ENCODE peak calls at places on chromosome 12, in eight cellular contexts. One of them, this sample, is unnamed.

GRCh38 chr12:113591480-113591971 is 119.9 kb upstream of the LHX5 start:
- DNase-seq in cardiac fibroblast: no peak
- DNase-seq in foreskin fibroblast: no peak
- DNase-seq in neural progenitor cell: peak; percentile 34
- DNase-seq in fibroblast of lung: no peak
- DNase-seq in choroid plexus epithelial cell: no peak
- DNase-seq in heart right ventricle: no peak
- DNase-seq in PC-3: peak; percentile 64
- DNase-seq in this sample: no peak

GRCh38 chr12:60185060-60185459 is 589.2 kb downstream of the SLC16A7 start:
- DNase-seq in cardiac fibroblast: no peak
- DNase-seq in foreskin fibroblast: no peak
- DNase-seq in neural progenitor cell: no peak
- DNase-seq in fibroblast of lung: no peak
- DNase-seq in choroid plexus epithelial cell: no peak
- DNase-seq in heart right ventricle: no peak
- DNase-seq in PC-3: no peak
- DNase-seq in this sample: no peak

GRCh38 chr12:47876404-47876960 is 28.3 kb downstream of the VDR start:
- DNase-seq in cardiac fibroblast: no peak
- DNase-seq in foreskin fibroblast: peak; percentile 36
- DNase-seq in neural progenitor cell: no peak
- DNase-seq in fibroblast of lung: no peak
- DNase-seq in choroid plexus epithelial cell: no peak
- DNase-seq in heart right ventricle: no peak
- DNase-seq in PC-3: no peak
- DNase-seq in this sample: no peak

GRCh38 chr12:5889381-5890047 is 55.5 kb downstream of the ANO2 start:
- DNase-seq in cardiac fibroblast: no peak
- DNase-seq in foreskin fibroblast: no peak
- DNase-seq in neural progenitor cell: no peak
- DNase-seq in fibroblast of lung: no peak
- DNase-seq in choroid plexus epithelial cell: peak; percentile 1
- DNase-seq in heart right ventricle: no peak
- DNase-seq in PC-3: peak; percentile 33
- DNase-seq in this sample: no peak

GRCh38 chr12:29320295-29321090 is 60.5 kb downstream of the ERGIC2 start:
- DNase-seq in cardiac fibroblast: peak; percentile 66
- DNase-seq in foreskin fibroblast: peak; percentile 79
- DNase-seq in neural progenitor cell: no peak
- DNase-seq in fibroblast of lung: peak; percentile 70
- DNase-seq in choroid plexus epithelial cell: peak; percentile 78
- DNase-seq in heart right ventricle: no peak
- DNase-seq in PC-3: peak; percentile 98
- DNase-seq in this sample: peak; percentile 89

GRCh38 chr12:570237-570925 is 92.9 kb downstream of the NINJ2 start:
- DNase-seq in cardiac fibroblast: peak; percentile 88
- DNase-seq in foreskin fibroblast: peak; percentile 96
- DNase-seq in neural progenitor cell: peak; percentile 70
- DNase-seq in fibroblast of lung: peak; percentile 87
- DNase-seq in choroid plexus epithelial cell: peak; percentile 85
- DNase-seq in heart right ventricle: peak; percentile 82
- DNase-seq in PC-3: peak; percentile 81
- DNase-seq in this sample: peak; percentile 85

GRCh38 chr12:11653215-11653753 is 3.8 kb downstream of the ETV6 start:
- DNase-seq in cardiac fibroblast: peak; percentile 41
- DNase-seq in foreskin fibroblast: peak; percentile 21
- DNase-seq in neural progenitor cell: no peak
- DNase-seq in fibroblast of lung: peak; percentile 23
- DNase-seq in choroid plexus epithelial cell: peak; percentile 17
- DNase-seq in heart right ventricle: no peak
- DNase-seq in PC-3: no peak
- DNase-seq in this sample: no peak

GRCh38 chr12:43273467-43273866 is 278.5 kb downstream of the ADAMTS20 start:
- DNase-seq in cardiac fibroblast: no peak
- DNase-seq in foreskin fibroblast: peak; percentile 28
- DNase-seq in neural progenitor cell: no peak
- DNase-seq in fibroblast of lung: no peak
- DNase-seq in choroid plexus epithelial cell: no peak
- DNase-seq in heart right ventricle: no peak
- DNase-seq in PC-3: peak; percentile 36
- DNase-seq in this sample: peak; percentile 26

GRCh38 chr12:114275937-114276785 is 129.8 kb downstream of the TBX5 start:
- DNase-seq in cardiac fibroblast: no peak
- DNase-seq in foreskin fibroblast: peak; percentile 12
- DNase-seq in neural progenitor cell: no peak
- DNase-seq in fibroblast of lung: no peak
- DNase-seq in choroid plexus epithelial cell: no peak
- DNase-seq in heart right ventricle: no peak
- DNase-seq in PC-3: no peak
- DNase-seq in this sample: peak; percentile 6

GRCh38 chr12:97753332-97753731 is 290.7 kb downstream of the RMST start:
- DNase-seq in cardiac fibroblast: no peak
- DNase-seq in foreskin fibroblast: no peak
- DNase-seq in neural progenitor cell: no peak
- DNase-seq in fibroblast of lung: no peak
- DNase-seq in choroid plexus epithelial cell: no peak
- DNase-seq in heart right ventricle: no peak
- DNase-seq in PC-3: no peak
- DNase-seq in this sample: no peak

GRCh38 chr12:13100882-13101769 is 2.3 kb downstream of the GSG1 start:
- DNase-seq in cardiac fibroblast: peak; percentile 97
- DNase-seq in foreskin fibroblast: peak; percentile 99
- DNase-seq in neural progenitor cell: peak; percentile 94
- DNase-seq in fibroblast of lung: peak; percentile 96
- DNase-seq in choroid plexus epithelial cell: peak; percentile 91
- DNase-seq in heart right ventricle: peak; percentile 91
- DNase-seq in PC-3: peak; percentile 92
- DNase-seq in this sample: peak; percentile 94

GRCh38 chr12:57838594-57839302 is 7.8 kb downstream of the CTDSP2 start:
- DNase-seq in cardiac fibroblast: peak; percentile 64
- DNase-seq in foreskin fibroblast: peak; percentile 45
- DNase-seq in neural progenitor cell: no peak
- DNase-seq in fibroblast of lung: no peak
- DNase-seq in choroid plexus epithelial cell: peak; percentile 33
- DNase-seq in heart right ventricle: no peak
- DNase-seq in PC-3: no peak
- DNase-seq in this sample: no peak

GRCh38 chr12:132617822-132618682 is 524 bp upstream of the P2RX2 start:
- DNase-seq in cardiac fibroblast: no peak
- DNase-seq in foreskin fibroblast: peak; percentile 38
- DNase-seq in neural progenitor cell: peak; percentile 52
- DNase-seq in fibroblast of lung: no peak
- DNase-seq in choroid plexus epithelial cell: no peak
- DNase-seq in heart right ventricle: no peak
- DNase-seq in PC-3: no peak
- DNase-seq in this sample: no peak

GRCh38 chr12:98262886-98263285 is 252.5 kb upstream of the TMPO start:
- DNase-seq in cardiac fibroblast: no peak
- DNase-seq in foreskin fibroblast: no peak
- DNase-seq in neural progenitor cell: peak; percentile 36
- DNase-seq in fibroblast of lung: no peak
- DNase-seq in choroid plexus epithelial cell: no peak
- DNase-seq in heart right ventricle: no peak
- DNase-seq in PC-3: no peak
- DNase-seq in this sample: no peak

GRCh38 chr12:80756875-80757274 is 40.2 kb downstream of the MYF5 start:
- DNase-seq in cardiac fibroblast: peak; percentile 7
- DNase-seq in foreskin fibroblast: peak; percentile 54
- DNase-seq in neural progenitor cell: no peak
- DNase-seq in fibroblast of lung: peak; percentile 5
- DNase-seq in choroid plexus epithelial cell: peak; percentile 20
- DNase-seq in heart right ventricle: no peak
- DNase-seq in PC-3: no peak
- DNase-seq in this sample: no peak

GRCh38 chr12:75825686-75826085 is 205.9 kb downstream of the PHLDA1 start:
- DNase-seq in cardiac fibroblast: peak; percentile 76
- DNase-seq in foreskin fibroblast: peak; percentile 92
- DNase-seq in neural progenitor cell: no peak
- DNase-seq in fibroblast of lung: peak; percentile 91
- DNase-seq in choroid plexus epithelial cell: peak; percentile 86
- DNase-seq in heart right ventricle: no peak
- DNase-seq in PC-3: peak; percentile 96
- DNase-seq in this sample: peak; percentile 94

GRCh38 chr12:109737631-109738030 is 24.0 kb downstream of the FAM222A start:
- DNase-seq in cardiac fibroblast: no peak
- DNase-seq in foreskin fibroblast: no peak
- DNase-seq in neural progenitor cell: no peak
- DNase-seq in fibroblast of lung: no peak
- DNase-seq in choroid plexus epithelial cell: no peak
- DNase-seq in heart right ventricle: no peak
- DNase-seq in PC-3: no peak
- DNase-seq in this sample: no peak

GRCh38 chr12:54055522-54055921 is 1.9 kb downstream of the HOXC4 start:
- DNase-seq in cardiac fibroblast: no peak
- DNase-seq in foreskin fibroblast: no peak
- DNase-seq in neural progenitor cell: no peak
- DNase-seq in fibroblast of lung: no peak
- DNase-seq in choroid plexus epithelial cell: no peak
- DNase-seq in heart right ventricle: no peak
- DNase-seq in PC-3: no peak
- DNase-seq in this sample: no peak

GRCh38 chr12:105933671-105934665 is 204.8 kb downstream of the NUAK1 start:
- DNase-seq in cardiac fibroblast: peak; percentile 94
- DNase-seq in foreskin fibroblast: peak; percentile 97
- DNase-seq in neural progenitor cell: no peak
- DNase-seq in fibroblast of lung: peak; percentile 92
- DNase-seq in choroid plexus epithelial cell: peak; percentile 97
- DNase-seq in heart right ventricle: no peak
- DNase-seq in PC-3: peak; percentile 99
- DNase-seq in this sample: peak; percentile 97

GRCh38 chr12:50268482-50268881 is 14.8 kb downstream of the LIMA1 start:
- DNase-seq in cardiac fibroblast: no peak
- DNase-seq in foreskin fibroblast: no peak
- DNase-seq in neural progenitor cell: no peak
- DNase-seq in fibroblast of lung: no peak
- DNase-seq in choroid plexus epithelial cell: no peak
- DNase-seq in heart right ventricle: no peak
- DNase-seq in PC-3: no peak
- DNase-seq in this sample: no peak

GRCh38 chr12:9364224-9365176 is 156.3 kb upstream of the PZP start:
- DNase-seq in cardiac fibroblast: peak; percentile 26
- DNase-seq in foreskin fibroblast: peak; percentile 76
- DNase-seq in neural progenitor cell: peak; percentile 62
- DNase-seq in fibroblast of lung: peak; percentile 78
- DNase-seq in choroid plexus epithelial cell: peak; percentile 61
- DNase-seq in heart right ventricle: no peak
- DNase-seq in PC-3: peak; percentile 12
- DNase-seq in this sample: peak; percentile 87

GRCh38 chr12:124508323-124509096 is 58.9 kb downstream of the NCOR2 start:
- DNase-seq in cardiac fibroblast: no peak
- DNase-seq in foreskin fibroblast: peak; percentile 56
- DNase-seq in neural progenitor cell: no peak
- DNase-seq in fibroblast of lung: peak; percentile 38
- DNase-seq in choroid plexus epithelial cell: peak; percentile 39
- DNase-seq in heart right ventricle: peak; percentile 23
- DNase-seq in PC-3: no peak
- DNase-seq in this sample: no peak

GRCh38 chr12:20475542-20475941 is 107.2 kb downstream of the PDE3A start:
- DNase-seq in cardiac fibroblast: peak; percentile 70
- DNase-seq in foreskin fibroblast: no peak
- DNase-seq in neural progenitor cell: no peak
- DNase-seq in fibroblast of lung: peak; percentile 43
- DNase-seq in choroid plexus epithelial cell: peak; percentile 51
- DNase-seq in heart right ventricle: no peak
- DNase-seq in PC-3: no peak
- DNase-seq in this sample: no peak

GRCh38 chr12:105076913-105077312 is 7.3 kb downstream of the ALDH1L2 start:
- DNase-seq in cardiac fibroblast: no peak
- DNase-seq in foreskin fibroblast: no peak
- DNase-seq in neural progenitor cell: no peak
- DNase-seq in fibroblast of lung: no peak
- DNase-seq in choroid plexus epithelial cell: no peak
- DNase-seq in heart right ventricle: no peak
- DNase-seq in PC-3: no peak
- DNase-seq in this sample: no peak

GRCh38 chr12:90953956-90954421 is 987 bp downstream of the CCER1 start:
- DNase-seq in cardiac fibroblast: peak; percentile 11
- DNase-seq in foreskin fibroblast: no peak
- DNase-seq in neural progenitor cell: peak; percentile 41
- DNase-seq in fibroblast of lung: no peak
- DNase-seq in choroid plexus epithelial cell: no peak
- DNase-seq in heart right ventricle: peak; percentile 11
- DNase-seq in PC-3: no peak
- DNase-seq in this sample: no peak
- TF ChIP-seq CTCF in cardiac fibroblast: peak; percentile 39
- TF ChIP-seq CTCF in foreskin fibroblast: no peak
- TF ChIP-seq CTCF in neural progenitor cell: peak; percentile 57
- TF ChIP-seq CTCF in fibroblast of lung: peak; percentile 18
- TF ChIP-seq CTCF in choroid plexus epithelial cell: peak; percentile 35
- TF ChIP-seq CTCF in heart right ventricle: peak; percentile 13
- TF ChIP-seq CTCF in PC-3: peak; percentile 24
- TF ChIP-seq CTCF in this sample: peak; percentile 27

GRCh38 chr12:123041042-123041531 is 60.6 kb downstream of the ARL6IP4 start:
- DNase-seq in cardiac fibroblast: no peak
- DNase-seq in foreskin fibroblast: no peak
- DNase-seq in neural progenitor cell: no peak
- DNase-seq in fibroblast of lung: no peak
- DNase-seq in choroid plexus epithelial cell: no peak
- DNase-seq in heart right ventricle: no peak
- DNase-seq in PC-3: no peak
- DNase-seq in this sample: no peak
- TF ChIP-seq CTCF in cardiac fibroblast: no peak
- TF ChIP-seq CTCF in foreskin fibroblast: no peak
- TF ChIP-seq CTCF in neural progenitor cell: no peak
- TF ChIP-seq CTCF in fibroblast of lung: no peak
- TF ChIP-seq CTCF in choroid plexus epithelial cell: no peak
- TF ChIP-seq CTCF in heart right ventricle: no peak
- TF ChIP-seq CTCF in PC-3: no peak
- TF ChIP-seq CTCF in this sample: no peak

DNA sequence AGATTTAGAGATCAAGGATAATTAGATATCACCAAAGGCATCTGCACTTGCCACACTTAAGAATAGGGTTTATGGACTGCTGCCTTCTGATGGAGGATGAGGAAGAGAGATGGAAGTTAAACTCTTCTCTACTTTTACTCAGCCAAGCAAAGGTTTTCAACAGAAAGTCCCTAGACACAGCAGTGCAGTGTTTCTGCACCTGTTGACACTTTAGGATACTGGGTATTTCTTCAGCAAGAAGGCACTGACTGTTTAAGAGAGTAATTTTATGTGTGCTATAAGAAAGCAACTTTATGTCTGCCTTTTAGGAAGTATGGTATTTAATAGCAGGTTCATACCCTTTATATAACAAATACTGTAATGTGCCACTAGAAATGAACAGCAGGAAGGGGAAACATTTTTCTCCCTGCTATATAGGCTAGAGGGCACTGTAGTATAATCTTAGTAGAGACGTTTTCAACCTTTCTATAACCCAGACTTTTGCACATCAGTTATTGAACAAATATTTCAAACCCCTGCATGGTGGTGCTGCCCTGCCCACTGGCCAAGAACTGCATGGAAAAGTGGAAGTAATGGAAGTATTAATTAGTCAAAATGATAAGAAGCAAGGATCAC is 225.0 kb upstream of the GRIP1 start:
- DNase-seq in cardiac fibroblast: no peak
- DNase-seq in foreskin fibroblast: no peak
- DNase-seq in neural progenitor cell: no peak
- DNase-seq in fibroblast of lung: no peak
- DNase-seq in choroid plexus epithelial cell: peak; percentile 6
- DNase-seq in heart right ventricle: no peak
- DNase-seq in PC-3: peak; percentile 42
- DNase-seq in this sample: no peak
- TF ChIP-seq CTCF in cardiac fibroblast: no peak
- TF ChIP-seq CTCF in foreskin fibroblast: no peak
- TF ChIP-seq CTCF in neural progenitor cell: peak; percentile 11
- TF ChIP-seq CTCF in fibroblast of lung: no peak
- TF ChIP-seq CTCF in choroid plexus epithelial cell: no peak
- TF ChIP-seq CTCF in heart right ventricle: no peak
- TF ChIP-seq CTCF in PC-3: peak; percentile 48
- TF ChIP-seq CTCF in this sample: no peak

GRCh38 chr12:2624543-2625266 is 170.1 kb upstream of the FKBP4 start:
- DNase-seq in cardiac fibroblast: no peak
- DNase-seq in foreskin fibroblast: peak; percentile 75
- DNase-seq in neural progenitor cell: peak; percentile 84
- DNase-seq in fibroblast of lung: peak; percentile 23
- DNase-seq in choroid plexus epithelial cell: no peak
- DNase-seq in heart right ventricle: no peak
- DNase-seq in PC-3: peak; percentile 65
- DNase-seq in this sample: peak; percentile 10
- TF ChIP-seq CTCF in cardiac fibroblast: peak; percentile 14
- TF ChIP-seq CTCF in foreskin fibroblast: peak; percentile 57
- TF ChIP-seq CTCF in neural progenitor cell: peak; percentile 89
- TF ChIP-seq CTCF in fibroblast of lung: peak; percentile 31
- TF ChIP-seq CTCF in choroid plexus epithelial cell: peak; percentile 39
- TF ChIP-seq CTCF in heart right ventricle: peak; percentile 21
- TF ChIP-seq CTCF in PC-3: peak; percentile 56
- TF ChIP-seq CTCF in this sample: peak; percentile 49